ENCODE peak calls at places on chromosomes 16 and 17, in seven cellular contexts. R, F, O, J, C, I and Z are unnamed samples.

GRCh38 chr17:51161541-51161940 is 4.7 kb upstream of the NME2 start:
- DNase-seq in J (no peak), R (no peak), O (no peak), F (no peak), C (no peak), I (no peak), Z (no peak)

GRCh38 chr17:30137158-30137557 is 20.5 kb downstream of the NSRP1 start:
- DNase-seq in I (no peak), J (no peak), F (no peak), R (no peak), C (no peak), O (no peak), Z (no peak)

GRCh38 chr17:79850571-79851460 is 11.6 kb upstream of the CBX4 start:
- DNase-seq in J (no peak), I (no peak), O (peak), F (no peak), R (no peak), C (peak), Z (peak)

GRCh38 chr16:89199241-89200123 is 855 bp downstream of the SLC22A31 start:
- DNase-seq in O (no peak), C (no peak), F (peak), R (no peak), I (peak), J (peak), Z (no peak)

GRCh38 chr17:78723001-78723796 is 58.9 kb downstream of the CYTH1 start:
- DNase-seq in O (no peak), R (no peak), J (peak), C (no peak), I (peak), F (no peak), Z (no peak)

GRCh38 chr16:58510776-58511628 is 4.3 kb upstream of the SETD6 start:
- DNase-seq in I (peak), C (no peak), J (no peak), O (no peak), F (peak), R (no peak), Z (no peak)

GRCh38 chr17:55664287-55664686 is 58.4 kb downstream of the TMEM100 start:
- DNase-seq in O (no peak), F (no peak), I (no peak), J (no peak), R (no peak), C (no peak), Z (no peak)

GRCh38 chr17:49151996-49152395 is 19.4 kb downstream of the B4GALNT2 start:
- DNase-seq in O (no peak), C (no peak), J (no peak), R (no peak), I (no peak), F (no peak), Z (no peak)

GRCh38 chr16:83211711-83212110 is 584.9 kb downstream of the CDH13 start:
- DNase-seq in I (no peak), O (no peak), C (no peak), R (no peak), F (no peak), J (no peak), Z (peak)

GRCh38 chr17:41869426-41869825 is 4.2 kb upstream of the KLHL11 start:
- DNase-seq in J (no peak), F (peak), O (no peak), C (no peak), R (no peak), I (no peak), Z (no peak)

GRCh38 chr17:61313515-61314326 is 85.9 kb upstream of the TBX2 start:
- DNase-seq in O (no peak), F (no peak), I (no peak), C (no peak), J (peak), R (no peak), Z (no peak)

GRCh38 chr17:44360826-44361225 is 2.8 kb downstream of the FAM171A2 start:
- DNase-seq in F (no peak), C (peak), I (peak), J (no peak), O (peak), R (no peak), Z (peak)

GRCh38 chr17:64920026-64920418 is 744 bp upstream of the LRRC37A3 start:
- DNase-seq in I (peak), O (peak), R (no peak), F (no peak), C (peak), J (peak), Z (no peak)

GRCh38 chr17:27577124-27577761 is 53.7 kb upstream of the LGALS9 start:
- DNase-seq in R (no peak), J (no peak), I (no peak), C (peak), O (peak), F (no peak), Z (peak)

GRCh38 chr17:57211543-57211942 is 44.8 kb upstream of the MSI2 start:
- DNase-seq in R (no peak), I (no peak), O (peak), F (no peak), J (no peak), C (peak), Z (no peak)

GRCh38 chr17:19744492-19744891 is 3.6 kb downstream of the ALDH3A1 start:
- DNase-seq in O (no peak), C (no peak), F (no peak), R (no peak), J (peak), I (no peak), Z (no peak)

GRCh38 chr17:38768417-38768816 is 15.9 kb downstream of the PSMB3 start:
- DNase-seq in J (no peak), F (no peak), R (no peak), O (no peak), I (no peak), C (no peak), Z (no peak)

GRCh38 chr17:44010966-44011647 is 3.7 kb downstream of the TMEM101 start:
- DNase-seq in C (no peak), I (no peak), O (no peak), R (no peak), J (no peak), F (no peak), Z (peak)

GRCh38 chr17:26818736-26819135 is 475.2 kb upstream of the WSB1 start:
- DNase-seq in I (no peak), C (peak), O (peak), J (no peak), R (no peak), F (no peak), Z (peak)

GRCh38 chr17:79280822-79281572 is 206.4 kb downstream of the ENGASE start:
- DNase-seq in I (no peak), J (no peak), C (peak), F (no peak), R (no peak), O (no peak), Z (no peak)

GRCh38 chr17:80847506-80848230 is 144.0 kb upstream of the CHMP6 start:
- DNase-seq in R (peak), J (no peak), O (no peak), C (no peak), I (peak), F (no peak), Z (no peak)

GRCh38 chr17:4986951-4987766 is at the start of gene CAMTA2:
- DNase-seq in R (peak), O (peak), J (peak), F (peak), C (peak), I (peak), Z (peak)

GRCh38 chr17:74678541-74678940 is 34.2 kb downstream of the CD300LF start:
- DNase-seq in J (no peak), C (no peak), O (no peak), F (no peak), R (no peak), I (no peak), Z (no peak)

GRCh38 chr17:14805348-14805747 is 459.8 kb downstream of the PMP22 start:
- DNase-seq in O (peak), R (no peak), I (no peak), F (no peak), J (no peak), C (no peak), Z (peak)

GRCh38 chr16:64370112-64370511 is 751.8 kb downstream of the CDH11 start:
- DNase-seq in O (no peak), I (no peak), F (no peak), C (peak), J (no peak), R (no peak), Z (no peak)

GRCh38 chr17:73909156-73909555 is 264.9 kb upstream of the SDK2 start:
- DNase-seq in R (no peak), I (no peak), C (no peak), J (no peak), O (no peak), F (no peak), Z (no peak)

GRCh38 chr16:10003486-10003885 is 178.7 kb downstream of the GRIN2A start:
- DNase-seq in C (peak), O (no peak), I (no peak), R (no peak), F (no peak), J (no peak), Z (no peak)

GRCh38 chr17:74825952-74826713 is 33.6 kb downstream of the GRIN2C start:
- DNase-seq in J (no peak), F (no peak), R (no peak), I (no peak), O (no peak), C (no peak), Z (no peak)